ENCODE peak calls at places on chromosome 17, in six cellular contexts. R is HCT116, C is H1, Y is GM12878, P is K562, M is HepG2. D is an unnamed sample. For H3K4me1, the result is how much of the 10 kb centered on the place peaks cover.

GRCh38 chr17:67054608-67055007 is 10.3 kb downstream of the CACNG1 start:
- DNase-seq in R (no peak), C (no peak), Y (no peak), P (no peak), M (no peak), D (no peak)

GRCh38 chr17:9181640-9182039 is 160.3 kb downstream of the NTN1 start:
- DNase-seq in R (no peak), C (no peak), Y (no peak), P (no peak), M (no peak), D (no peak)

GRCh38 chr17:8728251-8728925 is 16.2 kb downstream of the CCDC42 start:
- DNase-seq in R (no peak), C (no peak), Y (no peak), P (no peak), M (no peak), D (no peak)

GRCh38 chr17:55830699-55831098 is 79.8 kb downstream of the PCTP start:
- DNase-seq in R (no peak), C (no peak), Y (no peak), P (no peak), M (no peak), D (no peak)

GRCh38 chr17:7078711-7079110 is 1.3 kb downstream of the CLEC10A start:
- DNase-seq in R (no peak), C (no peak), Y (no peak), P (no peak), M (no peak), D (no peak)

GRCh38 chr17:17445925-17446665 is 30.7 kb upstream of the MED9 start:
- DNase-seq in R (peak), C (no peak), Y (no peak), P (no peak), M (peak), D (no peak)

GRCh38 chr17:50697663-50698272 is 9.9 kb downstream of the ANKRD40 start:
- DNase-seq in R (no peak), C (no peak), Y (no peak), P (no peak), M (no peak), D (no peak)

GRCh38 chr17:750431-751037 is 1.5 kb downstream of the GEMIN4 start:
- DNase-seq in R (no peak), C (no peak), Y (no peak), P (peak), M (no peak), D (no peak)

GRCh38 chr17:37779554-37779953 is 34.7 kb upstream of the HNF1B start:
- DNase-seq in R (no peak), C (no peak), Y (no peak), P (no peak), M (no peak), D (no peak)

GRCh38 chr17:79616801-79617200 is 6.0 kb upstream of the RBFOX3 start:
- DNase-seq in R (no peak), C (no peak), Y (no peak), P (no peak), M (no peak), D (no peak)

GRCh38 chr17:82301300-82301915 is 16.0 kb downstream of the CD7 start:
- DNase-seq in R (no peak), C (no peak), Y (no peak), P (no peak), M (no peak), D (no peak)

GRCh38 chr17:77609553-77610517 is 348.7 kb upstream of the TNRC6C start:
- DNase-seq in R (no peak), C (no peak), Y (peak), P (no peak), M (peak), D (no peak)

GRCh38 chr17:31413871-31414589 is 22.6 kb downstream of the RAB11FIP4 start:
- DNase-seq in R (no peak), C (no peak), Y (no peak), P (no peak), M (no peak), D (no peak)

GRCh38 chr17:78903101-78903779 is at the start of gene CEP295NL:
- DNase-seq in R (no peak), C (no peak), Y (no peak), P (peak), M (peak), D (no peak)

GRCh38 chr17:79940381-79941087 is 95.1 kb downstream of the TBC1D16 start:
- DNase-seq in R (no peak), C (no peak), Y (no peak), P (no peak), M (no peak), D (no peak)

GRCh38 chr17:76278952-76279741 is 14.0 kb downstream of the UBALD2 start:
- DNase-seq in R (peak), C (peak), Y (no peak), P (peak), M (peak), D (peak)

GRCh38 chr17:28335201-28335958 is at the start of the genes IFT20 and TNFAIP1:
- DNase-seq in R (peak), C (peak), Y (peak), P (peak), M (peak), D (peak)

GRCh38 chr17:29583324-29584248 is 5.9 kb downstream of the GIT1 start:
- DNase-seq in R (no peak), C (no peak), Y (no peak), P (no peak), M (no peak), D (no peak)

GRCh38 chr17:36182176-36183000 is 6.0 kb upstream of the TBC1D3B start:
- DNase-seq in R (no peak), C (no peak), Y (no peak), P (no peak), M (no peak), D (no peak)

GRCh38 chr17:17320911-17321220 is 17.7 kb downstream of the NT5M start:
- DNase-seq in R (no peak), C (no peak), Y (no peak), P (peak), M (no peak), D (no peak)

GRCh38 chr17:35022536-35023063 is 40.9 kb downstream of the RFFL start:
- DNase-seq in R (no peak), C (no peak), Y (no peak), P (no peak), M (peak), D (no peak)

GRCh38 chr17:65323055-65323454 is 185.9 kb downstream of the RGS9 start:
- DNase-seq in R (peak), C (no peak), Y (no peak), P (no peak), M (no peak), D (no peak)

GRCh38 chr17:29176500-29177351 is 3.5 kb downstream of the MYO18A start:
- DNase-seq in R (no peak), C (peak), Y (no peak), P (peak), M (peak), D (no peak)

GRCh38 chr17:10316986-10317834 is 55.6 kb downstream of the MYH13 start:
- DNase-seq in R (peak), C (no peak), Y (no peak), P (peak), M (peak), D (peak)

GRCh38 chr17:8288336-8289102 is at the start of gene RANGRF:
- DNase-seq in R (peak), C (peak), Y (peak), P (peak), M (peak), D (peak)

GRCh38 chr17:27879987-27880608 is 13.1 kb downstream of the LYRM9 start:
- DNase-seq in R (no peak), C (peak), Y (peak), P (peak), M (peak), D (peak)

GRCh38 chr17:68698761-68699160 is 97.6 kb upstream of the FAM20A start:
- DNase-seq in R (no peak), C (no peak), Y (no peak), P (no peak), M (no peak), D (no peak)

GRCh38 chr17:63406689-63407330 is 39.3 kb downstream of the CYB561 start:
- DNase-seq in R (peak), C (peak), Y (peak), P (peak), M (peak), D (peak)

GRCh38 chr17:81578038-81578441 is 25.9 kb upstream of the FAAP100 start:
- DNase-seq in R (no peak), C (no peak), Y (no peak), P (no peak), M (peak), D (no peak)

GRCh38 chr17:18139092-18139491 is 30.5 kb downstream of the MYO15A start:
- DNase-seq in R (no peak), C (no peak), Y (no peak), P (no peak), M (no peak), D (no peak)

GRCh38 chr17:30378191-30378796 is 433 bp upstream of the CPD start:
- DNase-seq in R (no peak), C (no peak), Y (no peak), P (peak), M (no peak), D (no peak)

GRCh38 chr17:35084987-35085386 is 21.5 kb upstream of the RFFL start:
- DNase-seq in R (peak), C (no peak), Y (no peak), P (peak), M (no peak), D (no peak)

GRCh38 chr17:17599965-17600364 is 8.5 kb upstream of the PEMT start:
- DNase-seq in R (no peak), C (no peak), Y (no peak), P (peak), M (no peak), D (no peak)

GRCh38 chr17:70767102-70767701 is 597.9 kb downstream of the KCNJ2 start:
- DNase-seq in R (peak), C (no peak), Y (no peak), P (no peak), M (peak), D (no peak)

GRCh38 chr17:74748279-74748528 is 224 bp upstream of the NHERF1 start:
- DNase-seq in R (no peak), C (peak), Y (no peak), P (no peak), M (no peak), D (no peak)

GRCh38 chr17:74745548-74746177 is 2.8 kb upstream of the NHERF1 start:
- DNase-seq in R (no peak), C (no peak), Y (no peak), P (no peak), M (no peak), D (no peak)

GRCh38 chr17:74744714-74745547 is 3.5 kb upstream of the NHERF1 start:
- DNase-seq in R (peak), C (no peak), Y (no peak), P (peak), M (peak), D (no peak)

GRCh38 chr17:74746922-74747321 is 1.5 kb upstream of the NHERF1 start:
- DNase-seq in R (no peak), C (no peak), Y (no peak), P (no peak), M (no peak), D (no peak)

DNA sequence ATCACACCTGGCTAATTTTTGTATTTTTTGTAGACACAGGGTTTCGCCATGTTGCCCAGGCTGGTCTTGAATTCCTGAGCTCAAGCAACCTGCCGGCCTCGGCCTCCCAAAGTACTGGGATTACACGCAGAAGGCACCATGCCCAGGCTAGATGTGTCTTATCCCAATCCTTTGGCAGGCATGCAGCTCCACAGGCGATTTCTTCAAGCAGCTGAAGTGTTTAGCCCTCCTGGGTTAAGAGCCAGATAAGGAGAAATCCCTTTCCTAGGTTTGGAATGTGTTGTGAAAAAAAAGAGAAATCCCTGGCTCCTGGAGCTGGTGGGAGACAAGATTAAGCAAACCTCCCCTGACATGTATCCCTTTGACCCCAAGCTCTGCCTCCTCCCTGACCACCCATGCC is 2.1 kb upstream of the NHERF1 start:
- DNase-seq in R (no peak), C (no peak), Y (no peak), P (no peak), M (no peak), D (no peak)
- H3K4me1 ChIP-seq in R (under half), C (under half), Y (under half), P (under half), M (half or more), D (under half)

GRCh38 chr17:72726936-72727335 is 365.6 kb downstream of the SLC39A11 start:
- DNase-seq in R (no peak), C (no peak), Y (peak), P (no peak), M (no peak), D (no peak)

GRCh38 chr17:72720494-72720825 is 372.0 kb downstream of the SLC39A11 start:
- DNase-seq in R (no peak), C (no peak), Y (no peak), P (no peak), M (no peak), D (no peak)

GRCh38 chr17:72719582-72720493 is 372.6 kb downstream of the SLC39A11 start:
- DNase-seq in R (no peak), C (no peak), Y (no peak), P (no peak), M (no peak), D (no peak)

GRCh38 chr17:72725432-72726068 is 366.9 kb downstream of the SLC39A11 start:
- DNase-seq in R (peak), C (no peak), Y (no peak), P (peak), M (peak), D (peak)

DNA sequence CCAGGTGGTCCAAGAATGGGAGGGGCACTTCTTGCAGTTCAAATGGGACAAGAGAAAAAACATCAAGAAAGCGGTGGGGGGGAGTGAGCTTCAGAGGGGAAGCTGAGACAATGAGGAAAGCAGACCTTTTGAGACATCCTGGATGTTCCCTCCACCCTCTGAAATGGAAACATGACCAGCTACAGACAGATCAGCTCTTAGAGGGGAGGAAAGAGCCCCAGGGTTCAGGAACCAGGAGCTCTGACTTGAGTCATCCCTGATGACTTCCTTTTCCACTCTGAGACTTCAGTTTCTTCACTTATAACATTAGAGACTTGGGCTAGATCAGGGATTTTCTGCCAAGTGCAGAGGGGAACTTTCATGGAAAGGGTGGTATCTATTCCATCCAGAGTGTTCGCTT is 368.1 kb downstream of the SLC39A11 start:
- DNase-seq in R (no peak), C (no peak), Y (no peak), P (no peak), M (no peak), D (no peak)
- TF ChIP-seq ZNF274 in R (no peak), C (no peak), Y (no peak), P (no peak), M (no peak), D (no peak)

DNA sequence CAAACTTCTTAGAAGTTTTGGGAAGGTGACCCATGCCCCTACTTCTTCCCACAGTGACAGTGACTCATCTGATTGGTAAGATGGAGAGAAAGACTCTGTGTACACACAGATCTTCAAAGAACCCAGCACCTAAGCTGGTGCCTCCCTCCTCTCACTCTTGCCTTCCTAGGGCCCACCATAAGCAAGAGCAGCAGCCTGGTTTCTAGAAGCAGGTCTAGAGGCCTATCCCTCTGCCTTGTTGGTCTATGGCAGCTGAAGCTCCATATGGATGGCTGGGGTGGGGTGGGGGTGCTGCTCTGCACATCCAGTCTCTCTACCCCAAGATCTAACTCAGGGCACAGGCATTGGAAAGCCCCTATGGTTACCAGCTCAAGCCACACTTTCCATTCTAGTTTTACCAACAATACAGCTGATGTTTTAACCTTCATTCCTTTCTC is 47.5 kb downstream of the STAT3 start:
- DNase-seq in R (no peak), C (no peak), Y (no peak), P (no peak), M (no peak), D (no peak)
- H3K4me1 ChIP-seq in R (under half), C (under half), Y (half or more), P (under half), M (under half), D (under half)

DNA sequence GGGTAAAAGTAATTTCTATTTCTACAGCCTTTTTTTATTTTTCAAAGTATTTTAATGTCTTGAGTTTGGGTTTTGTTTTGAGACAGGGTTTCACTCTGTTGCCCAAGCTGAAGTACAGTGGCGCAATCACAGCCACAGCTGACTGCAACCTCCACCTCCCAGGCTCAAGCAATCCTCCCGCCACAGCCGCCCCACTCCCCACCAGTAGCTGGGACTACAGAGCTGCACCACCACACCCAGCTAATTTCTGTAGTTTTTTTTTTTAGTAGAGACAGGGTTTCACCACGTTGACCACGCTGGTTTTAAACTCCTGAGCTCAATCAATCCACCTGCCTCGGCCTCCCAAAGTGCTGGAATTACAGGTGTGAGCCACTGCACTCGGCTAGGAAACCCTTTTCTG is 44.0 kb downstream of the TUBD1 start:
- DNase-seq in R (no peak), C (no peak), Y (no peak), P (no peak), M (peak), D (no peak)
- TF ChIP-seq ZNF274 in R (no peak), C (no peak), Y (no peak), P (no peak), M (no peak), D (no peak)

D was measured in NT2/D1.